ENCODE peak calls at places on chromosomes 3 and 15, in nine cellular contexts. C is pulmonary artery endothelial cell; T is activated T-helper 1 cell treated with anti-CD3 and anti-CD28 coated beads, Interleukin-2, amount 50 U/mL, for 16 hours; D is heart right ventricle; M is naive thymus-derived CD4-positive, alpha-beta T cell; Y is CD8-positive, alpha-beta memory T cell; U is stimulated activated CD4-positive, alpha-beta T cell treated with anti-CD3 and anti-CD28 coated beads, Interleukin-1b, Interleukin-23, amount 100 ng/mL, for 1 hour; A is foreskin fibroblast; I is H7. J is an unnamed sample.

GRCh38 chr3:152205097-152205593 is 63.6 kb upstream of the MBNL1 start:
- DNase-seq in A (no peak), D (no peak), U (no peak), C (no peak), Y (no peak), I (no peak), M (peak; percentile 23), T (no peak), J (no peak)

GRCh38 chr3:66382142-66382541 is 118.7 kb downstream of the LRIG1 start:
- DNase-seq in T (no peak), M (no peak), C (no peak), I (no peak), D (no peak), Y (no peak), U (no peak), A (no peak), J (no peak)

GRCh38 chr3:139520028-139520737 is 19.4 kb downstream of the RBP1 start:
- DNase-seq in T (no peak), I (peak; percentile 80), M (no peak), D (no peak), Y (no peak), U (no peak), C (no peak), A (no peak), J (no peak)

GRCh38 chr3:17466028-17466427 is 276.4 kb downstream of the TBC1D5 start:
- DNase-seq in T (no peak), I (no peak), M (no peak), U (no peak), Y (no peak), D (no peak), A (peak; percentile 8), C (no peak), J (no peak)

GRCh38 chr15:55289573-55290360 is at the start of gene RAB27A:
- DNase-seq in C (no peak), T (peak; percentile 48), M (peak; percentile 48), Y (peak; percentile 85), D (peak; percentile 62), A (peak; percentile 90), I (peak; percentile 89), U (peak; percentile 52), J (peak; percentile 83)

GRCh38 chr3:56845505-56845904 is 43.8 kb upstream of the ARHGEF3 start:
- DNase-seq in C (no peak), T (no peak), U (no peak), A (peak; percentile 64), M (no peak), D (no peak), Y (no peak), I (no peak), J (no peak)

GRCh38 chr15:89365457-89366055 is 30.9 kb upstream of the POLG start:
- DNase-seq in C (no peak), Y (no peak), A (no peak), M (no peak), I (no peak), U (no peak), T (no peak), D (no peak), J (no peak)

GRCh38 chr15:90883526-90883931 is 775 bp upstream of the FES start:
- DNase-seq in M (no peak), A (peak; percentile 44), D (no peak), Y (no peak), T (no peak), C (no peak), I (peak; percentile 63), U (no peak), J (no peak)

GRCh38 chr15:45521596-45522167 is 873 bp downstream of the SLC30A4 start:
- DNase-seq in T (no peak), U (no peak), Y (no peak), M (peak; percentile 12), I (no peak), D (no peak), A (peak; percentile 19), C (no peak), J (no peak)

GRCh38 chr15:56371495-56372147 is 6.4 kb downstream of the TEX9 start:
- DNase-seq in D (no peak), A (no peak), M (no peak), Y (no peak), C (no peak), U (no peak), I (no peak), T (no peak), J (no peak)

GRCh38 chr3:153284282-153284938 is 122.4 kb downstream of the RAP2B start:
- DNase-seq in M (peak; percentile 7), Y (peak; percentile 60), A (peak; percentile 94), C (peak; percentile 35), D (peak; percentile 56), T (no peak), I (no peak), U (no peak), J (peak; percentile 53)

GRCh38 chr15:89898628-89899302 is 5.0 kb upstream of the AP3S2 start:
- DNase-seq in C (no peak), U (peak; percentile 6), I (peak; percentile 88), M (peak; percentile 32), A (peak; percentile 81), Y (peak; percentile 60), T (no peak), D (no peak), J (no peak)

GRCh38 chr3:186938716-186939115 is 8.4 kb downstream of the ST6GAL1 start:
- DNase-seq in M (no peak), A (peak; percentile 21), I (no peak), T (no peak), Y (no peak), C (no peak), U (no peak), D (peak; percentile 70), J (peak; percentile 57)

GRCh38 chr3:146469206-146470017 is at the start of gene PLSCR2:
- DNase-seq in D (peak; percentile 63), T (peak; percentile 37), U (peak; percentile 22), I (peak; percentile 38), C (no peak), A (peak; percentile 57), M (peak; percentile 68), Y (peak; percentile 81), J (peak; percentile 71)

GRCh38 chr3:10983219-10983916 is 9.2 kb upstream of the SLC6A1 start:
- DNase-seq in T (no peak), D (no peak), M (no peak), Y (no peak), C (no peak), U (no peak), I (peak; percentile 86), A (peak; percentile 58), J (no peak)

GRCh38 chr3:62940763-62941632 is 65.8 kb upstream of the CADPS start:
- DNase-seq in C (no peak), I (no peak), D (no peak), M (no peak), A (peak; percentile 52), Y (no peak), U (no peak), T (no peak), J (no peak)

GRCh38 chr3:36647423-36647853 is 116.9 kb downstream of the DCLK3 start:
- DNase-seq in T (no peak), C (no peak), D (no peak), I (no peak), U (no peak), M (no peak), A (peak; percentile 32), Y (no peak), J (no peak)

GRCh38 chr3:171461087-171461917 is 1.1 kb upstream of the TNIK start:
- DNase-seq in Y (no peak), T (peak; percentile 15), M (peak; percentile 40), C (no peak), U (no peak), I (no peak), D (no peak), A (peak; percentile 62), J (no peak)

GRCh38 chr15:76341366-76342045 is 4.9 kb downstream of the ISL2 start:
- DNase-seq in M (no peak), Y (no peak), A (peak; percentile 63), I (peak; percentile 88), C (no peak), D (no peak), T (no peak), U (no peak), J (no peak)

GRCh38 chr3:141333796-141334626 is 34.3 kb upstream of the ZBTB38 start:
- DNase-seq in T (no peak), M (no peak), C (no peak), I (no peak), A (peak; percentile 47), Y (no peak), U (no peak), D (no peak), J (no peak)

GRCh38 chr3:172134352-172134751 is 95.0 kb downstream of the FNDC3B start:
- DNase-seq in I (no peak), Y (no peak), C (no peak), T (no peak), D (no peak), M (no peak), U (no peak), A (no peak), J (no peak)

GRCh38 chr3:69090021-69090420 is 5.3 kb downstream of the ARL6IP5 start:
- DNase-seq in Y (no peak), I (no peak), U (no peak), C (peak; percentile 60), D (no peak), T (no peak), A (peak; percentile 86), M (no peak), J (no peak)

GRCh38 chr15:62745621-62746180 is 296.8 kb upstream of the TPM1 start:
- DNase-seq in I (no peak), D (no peak), A (no peak), Y (no peak), T (no peak), U (no peak), M (no peak), C (no peak), J (no peak)

GRCh38 chr15:76939715-76940114 is 8.2 kb downstream of the RCN2 start:
- DNase-seq in T (no peak), I (no peak), C (no peak), M (no peak), U (no peak), Y (no peak), A (peak; percentile 15), D (no peak), J (no peak)

GRCh38 chr15:72272213-72272996 is at the start of gene PARP6:
- DNase-seq in D (peak; percentile 98), C (peak; percentile 88), M (peak; percentile 100), A (peak; percentile 99), Y (peak; percentile 99), T (peak; percentile 97), I (peak; percentile 98), U (peak; percentile 98), J (peak; percentile 99)

GRCh38 chr3:149018247-149018646 is 26.9 kb downstream of the GYG1 start:
- DNase-seq in I (no peak), U (no peak), D (no peak), Y (no peak), M (no peak), T (no peak), C (no peak), A (peak; percentile 77), J (no peak)

GRCh38 chr3:158792709-158793108 is 9.1 kb upstream of the MFSD1 start:
- DNase-seq in A (peak; percentile 93), T (no peak), Y (no peak), M (no peak), I (no peak), C (no peak), D (no peak), U (no peak), J (no peak)

GRCh38 chr3:8776406-8776805 is 7.0 kb upstream of the OXTR start:
- DNase-seq in M (no peak), C (no peak), U (no peak), I (no peak), A (peak; percentile 64), T (no peak), D (no peak), Y (no peak), J (no peak)

GRCh38 chr3:96449803-96450202 is 364.6 kb upstream of the EPHA6 start:
- DNase-seq in T (no peak), I (no peak), M (no peak), Y (no peak), U (no peak), C (no peak), D (no peak), A (no peak), J (no peak)

GRCh38 chr3:125644036-125645025 is 49.0 kb upstream of the OSBPL11 start:
- DNase-seq in C (no peak), D (peak; percentile 19), U (no peak), M (no peak), Y (no peak), A (peak; percentile 70), I (no peak), T (no peak), J (peak; percentile 69)